ENCODE peak calls at places on chromosomes 6 and 20, in five cellular contexts. P, U, M, K and I are unnamed samples.

GRCh38 chr6:18545726-18546125 is 158.6 kb downstream of the RNF144B start:
- DNase-seq in P (no peak), U (no peak), M (no peak), K (no peak), I (no peak)

GRCh38 chr20:45910670-45911485 is 1.1 kb downstream of the PLTP start:
- DNase-seq in P (peak), U (peak), M (peak), K (peak), I (peak)

GRCh38 chr6:154164397-154164796 is 125.4 kb downstream of the OPRM1 start:
- DNase-seq in P (no peak), U (peak), M (no peak), K (no peak), I (peak)

GRCh38 chr6:18280084-18280483 is 15.8 kb upstream of the DEK start:
- DNase-seq in P (no peak), U (no peak), M (no peak), K (no peak), I (no peak)

GRCh38 chr6:47034919-47035318 is 7.2 kb downstream of the ADGRF1 start:
- DNase-seq in P (no peak), U (peak), M (peak), K (no peak), I (no peak)

GRCh38 chr20:25050082-25050481 is 7.9 kb downstream of the ACSS1 start:
- DNase-seq in P (no peak), U (no peak), M (no peak), K (no peak), I (no peak)

GRCh38 chr6:108942556-108943492 is 94.6 kb downstream of the ARMC2 start:
- DNase-seq in P (no peak), U (no peak), M (no peak), K (no peak), I (no peak)

GRCh38 chr6:96015791-96016776 is at the start of gene FUT9:
- DNase-seq in P (no peak), U (no peak), M (peak), K (no peak), I (peak)

GRCh38 chr6:154690857-154691256 is 42.4 kb upstream of the SCAF8 start:
- DNase-seq in P (no peak), U (no peak), M (no peak), K (no peak), I (no peak)

GRCh38 chr6:145887969-145888368 is 73.4 kb upstream of the FBXO30 start:
- DNase-seq in P (no peak), U (no peak), M (peak), K (peak), I (peak)

GRCh38 chr6:170238741-170239565 is 51.9 kb downstream of the DLL1 start:
- DNase-seq in P (no peak), U (no peak), M (no peak), K (no peak), I (peak)

GRCh38 chr20:16528078-16528477 is 45.2 kb downstream of the KIF16B start:
- DNase-seq in P (no peak), U (peak), M (no peak), K (no peak), I (no peak)

GRCh38 chr20:34581341-34582189 is 23.0 kb downstream of the MAP1LC3A start:
- DNase-seq in P (peak), U (no peak), M (no peak), K (no peak), I (no peak)

GRCh38 chr6:110389689-110390382 is 25.5 kb downstream of the DDO start:
- DNase-seq in P (no peak), U (no peak), M (no peak), K (no peak), I (no peak)

GRCh38 chr6:61809004-61809595 is 476.9 kb downstream of the KHDRBS2 start:
- DNase-seq in P (no peak), U (no peak), M (peak), K (peak), I (no peak)

DNA sequence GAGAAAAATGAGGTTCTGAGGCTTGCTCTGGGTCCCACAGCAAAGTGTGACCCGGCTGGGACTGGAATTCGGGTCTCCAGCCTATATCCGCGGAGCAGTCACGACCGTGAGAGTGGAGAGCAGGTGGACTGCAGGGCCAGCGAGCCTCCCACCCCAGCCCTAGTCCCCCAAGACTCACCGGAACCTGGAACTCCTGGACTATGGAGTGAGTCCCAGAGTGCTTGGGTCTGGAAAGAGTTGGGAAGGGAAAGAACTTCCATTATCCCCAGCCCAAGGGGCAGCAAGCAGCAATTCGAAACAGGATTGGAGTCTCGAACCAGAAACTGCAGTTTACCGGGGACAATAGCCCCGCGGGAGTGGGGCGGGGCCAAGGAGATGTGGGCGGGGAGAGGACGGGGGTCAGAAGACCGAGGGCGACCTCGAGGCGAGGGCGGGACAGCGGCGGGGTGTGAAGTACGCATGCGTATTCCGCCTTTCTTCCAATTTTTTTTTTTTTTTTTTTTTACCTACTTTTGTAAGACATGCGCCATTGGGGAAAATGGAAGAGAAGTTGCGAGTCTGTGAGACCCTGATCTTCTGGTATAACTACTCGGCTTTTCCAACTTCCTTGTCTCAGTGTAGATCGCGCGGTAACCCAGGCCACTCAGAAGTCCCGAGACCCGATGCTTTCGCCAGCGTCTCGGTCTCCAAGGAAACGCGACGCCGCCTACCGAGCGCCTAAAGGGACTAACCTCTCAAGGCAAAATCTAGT is at the start of gene C20orf96:
- DNase-seq in P (peak), U (peak), M (peak), K (peak), I (peak)
- TF ChIP-seq POLR2AphosphoS5 in P (peak), U (no peak), M (peak), K (no peak), I (no peak)

GRCh38 chr6:101393291-101394251 is at the start of gene GRIK2:
- DNase-seq in P (no peak), U (peak), M (peak), K (no peak), I (no peak)
- H3K4me3 ChIP-seq in P (no peak), U (peak), M (peak), K (peak), I (peak)

GRCh38 chr20:41005361-41005729 is 23.3 kb upstream of the TOP1 start:
- DNase-seq in P (no peak), U (peak), M (no peak), K (no peak), I (peak)
- TF ChIP-seq POLR2AphosphoS5 in P (no peak), U (peak), M (no peak), K (no peak), I (peak)

GRCh38 chr6:118660218-118660569 is 8.8 kb upstream of the CEP85L start:
- DNase-seq in P (no peak), U (no peak), M (no peak), K (no peak), I (no peak)

GRCh38 chr6:118665011-118665410 is 13.6 kb upstream of the CEP85L start:
- DNase-seq in P (no peak), U (no peak), M (no peak), K (no peak), I (no peak)

GRCh38 chr6:118667988-118668387 is 16.6 kb upstream of the CEP85L start:
- DNase-seq in P (no peak), U (no peak), M (no peak), K (no peak), I (no peak)

GRCh38 chr6:118668761-118669411 is 17.5 kb upstream of the CEP85L start:
- DNase-seq in P (no peak), U (no peak), M (no peak), K (no peak), I (no peak)

DNA sequence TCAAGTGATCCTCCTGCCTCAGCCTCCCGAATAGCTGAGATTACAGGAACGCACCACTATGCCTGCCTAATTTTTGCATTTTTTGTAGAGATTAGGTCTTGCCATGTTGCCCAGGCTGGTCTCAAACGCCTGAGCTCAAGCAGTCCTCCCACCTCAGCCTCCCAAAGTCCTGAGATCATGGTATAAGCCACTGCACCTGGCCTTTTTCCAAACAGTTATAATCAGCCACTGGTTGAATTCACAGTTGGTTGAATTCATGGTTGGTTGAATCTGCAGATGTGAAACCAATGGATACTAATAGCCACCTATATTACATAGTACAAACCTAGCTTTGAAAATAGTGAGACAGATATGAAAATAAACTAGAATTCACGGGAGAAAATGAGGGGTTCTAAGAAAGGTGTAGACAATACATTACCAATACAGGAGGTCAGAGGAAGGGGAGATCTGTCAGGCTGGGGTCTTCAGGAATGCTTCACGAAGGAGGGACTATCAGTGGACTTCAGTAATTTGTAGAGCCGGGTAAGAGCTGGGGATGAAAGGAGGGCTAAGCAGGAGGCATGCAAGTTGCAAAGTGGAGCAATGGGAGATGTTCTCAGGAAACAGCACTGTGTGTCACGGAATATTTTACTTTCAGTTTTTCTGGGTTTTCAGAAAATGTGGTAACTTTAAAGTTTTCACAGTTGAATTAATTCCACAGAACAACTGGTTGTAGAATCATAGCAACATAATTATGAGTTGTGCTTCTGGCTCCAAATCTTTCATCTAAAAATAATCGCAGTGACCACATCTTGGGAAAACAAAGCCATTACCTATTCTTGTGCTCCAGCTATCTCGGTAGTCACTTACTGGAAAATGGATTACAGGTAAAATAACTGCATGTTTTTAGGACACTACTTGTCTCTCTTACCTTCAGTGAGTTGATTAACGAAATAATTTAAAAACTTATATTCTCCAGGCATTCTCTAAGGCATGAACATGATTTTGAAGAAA is 12.9 kb upstream of the CEP85L start:
- DNase-seq in P (no peak), U (no peak), M (no peak), K (no peak), I (no peak)
- H3K4me3 ChIP-seq in P (peak), U (no peak), M (no peak), K (no peak), I (no peak)

GRCh38 chr6:26352315-26352714 is 12.7 kb upstream of the BTN3A2 start:
- DNase-seq in P (no peak), U (no peak), M (no peak), K (no peak), I (no peak)

GRCh38 chr6:26354162-26354561 is 10.8 kb upstream of the BTN3A2 start:
- DNase-seq in P (no peak), U (no peak), M (no peak), K (no peak), I (no peak)

GRCh38 chr6:26350858-26351543 is 14.0 kb upstream of the BTN3A2 start:
- DNase-seq in P (no peak), U (no peak), M (no peak), K (no peak), I (no peak)

GRCh38 chr6:26349964-26350857 is 14.8 kb upstream of the BTN3A2 start:
- DNase-seq in P (no peak), U (no peak), M (no peak), K (no peak), I (no peak)

DNA sequence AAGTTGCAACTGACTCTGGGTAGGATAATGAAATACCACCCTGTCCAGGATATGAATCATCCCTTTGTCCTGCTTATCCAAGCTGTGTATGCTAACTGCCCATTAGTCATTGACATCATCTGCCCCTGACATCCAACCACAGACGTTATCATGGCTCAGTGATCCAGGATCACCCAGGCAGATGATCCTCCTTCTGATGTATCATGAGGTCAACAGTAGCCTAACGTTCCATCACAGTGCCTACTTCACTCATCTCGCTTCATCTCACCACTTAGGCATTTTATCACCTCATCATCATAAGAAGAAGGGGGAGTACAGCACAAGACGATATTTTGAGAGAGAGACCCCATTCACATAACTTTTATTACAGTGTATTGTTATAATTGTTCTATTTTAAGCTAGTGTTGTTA is 13.4 kb upstream of the BTN3A2 start:
- DNase-seq in P (no peak), U (no peak), M (no peak), K (no peak), I (no peak)
- TF ChIP-seq POLR2AphosphoS5 in P (no peak), U (no peak), M (no peak), K (no peak), I (no peak)

GRCh38 chr6:27810768-27811298 is 101.4 kb downstream of the OR2B2 start:
- DNase-seq in P (no peak), U (no peak), M (peak), K (no peak), I (no peak)

GRCh38 chr6:27809939-27810767 is 102.0 kb downstream of the OR2B2 start:
- DNase-seq in P (peak), U (peak), M (peak), K (peak), I (peak)

GRCh38 chr6:27812805-27813626 is 99.2 kb downstream of the OR2B2 start:
- DNase-seq in P (no peak), U (no peak), M (peak), K (no peak), I (no peak)

GRCh38 chr6:27812078-27812804 is 100.0 kb downstream of the OR2B2 start:
- DNase-seq in P (no peak), U (no peak), M (no peak), K (no peak), I (no peak)

DNA sequence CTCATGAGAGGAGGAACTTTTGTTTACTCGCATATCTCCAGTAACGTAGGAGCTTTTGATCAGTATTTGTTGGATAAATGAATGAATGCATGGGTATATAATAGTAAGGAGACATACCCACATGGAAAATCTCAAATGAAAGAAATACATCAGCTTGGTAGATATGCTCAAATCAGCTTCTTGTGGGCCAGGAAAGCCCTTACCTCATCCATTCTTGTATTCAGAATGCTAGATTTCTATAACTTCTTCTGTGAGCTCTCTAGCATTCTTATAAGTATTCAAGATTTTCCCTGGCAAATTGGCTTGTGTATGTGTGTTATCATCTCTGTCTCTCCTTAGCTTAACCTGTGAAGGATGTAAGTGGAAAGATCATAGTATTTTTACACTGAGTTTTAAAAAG is 100.8 kb downstream of the OR2B2 start:
- DNase-seq in P (no peak), U (no peak), M (no peak), K (no peak), I (no peak)
- H3K4me3 ChIP-seq in P (peak), U (no peak), M (peak), K (peak), I (no peak)

GRCh38 chr6:106476326-106477105 is 116.0 kb downstream of the CRYBG1 start:
- DNase-seq in P (no peak), U (no peak), M (no peak), K (no peak), I (no peak)

GRCh38 chr6:106475280-106475679 is 114.8 kb downstream of the CRYBG1 start:
- DNase-seq in P (no peak), U (no peak), M (no peak), K (no peak), I (no peak)

GRCh38 chr6:106473807-106474206 is 113.3 kb downstream of the CRYBG1 start:
- DNase-seq in P (no peak), U (no peak), M (no peak), K (no peak), I (no peak)

GRCh38 chr6:106477158-106477557 is 116.6 kb downstream of the CRYBG1 start:
- DNase-seq in P (no peak), U (no peak), M (no peak), K (no peak), I (no peak)

GRCh38 chr6:106474476-106474875 is 114.0 kb downstream of the CRYBG1 start:
- DNase-seq in P (no peak), U (no peak), M (no peak), K (no peak), I (no peak)
- TF ChIP-seq POLR2AphosphoS5 in P (no peak), U (no peak), M (no peak), K (no peak), I (no peak)

GRCh38 chr6:53300656-53301551 is 47.8 kb downstream of the ELOVL5 start:
- DNase-seq in P (no peak), U (peak), M (no peak), K (peak), I (no peak)

GRCh38 chr6:53299331-53299835 is 49.4 kb downstream of the ELOVL5 start:
- DNase-seq in P (no peak), U (no peak), M (no peak), K (no peak), I (no peak)

GRCh38 chr6:53306819-53307347 is 41.9 kb downstream of the ELOVL5 start:
- DNase-seq in P (peak), U (no peak), M (no peak), K (no peak), I (no peak)

GRCh38 chr6:53301801-53302537 is 46.8 kb downstream of the ELOVL5 start:
- DNase-seq in P (no peak), U (no peak), M (no peak), K (no peak), I (no peak)

DNA sequence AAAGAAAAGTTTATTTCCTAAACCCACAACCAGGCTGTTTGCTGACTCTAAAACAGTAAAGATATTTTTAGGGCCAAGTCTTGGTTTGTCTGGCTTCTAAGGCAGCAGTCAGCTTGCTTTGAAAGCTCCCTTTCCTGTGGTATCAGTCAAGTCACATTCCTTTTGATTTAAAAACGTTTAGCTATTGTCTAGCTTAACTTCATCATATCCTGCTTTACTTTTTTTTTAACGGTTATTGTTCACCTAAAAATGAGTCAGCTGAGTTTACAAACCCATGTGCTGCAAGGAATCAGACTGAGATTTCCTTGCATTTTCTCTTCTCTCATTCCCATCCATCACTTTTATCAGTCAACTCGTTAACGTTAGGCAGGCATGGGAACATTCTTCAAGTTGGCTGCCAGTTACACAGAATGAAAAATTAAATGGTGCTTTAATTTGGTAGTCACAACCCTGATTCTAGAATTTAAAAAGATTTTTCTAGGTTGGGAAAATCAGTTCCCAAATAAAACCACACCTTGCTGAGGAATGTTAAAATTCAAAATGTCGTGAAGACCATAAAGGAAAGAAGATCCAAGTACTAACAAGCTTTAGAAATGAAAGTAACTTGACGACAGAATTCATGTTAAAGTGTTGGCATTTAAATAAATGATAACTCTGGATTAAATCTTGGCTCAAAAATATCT is 45.9 kb downstream of the ELOVL5 start:
- DNase-seq in P (no peak), U (no peak), M (peak), K (no peak), I (no peak)
- H3K4me3 ChIP-seq in P (no peak), U (no peak), M (no peak), K (no peak), I (peak)

DNA sequence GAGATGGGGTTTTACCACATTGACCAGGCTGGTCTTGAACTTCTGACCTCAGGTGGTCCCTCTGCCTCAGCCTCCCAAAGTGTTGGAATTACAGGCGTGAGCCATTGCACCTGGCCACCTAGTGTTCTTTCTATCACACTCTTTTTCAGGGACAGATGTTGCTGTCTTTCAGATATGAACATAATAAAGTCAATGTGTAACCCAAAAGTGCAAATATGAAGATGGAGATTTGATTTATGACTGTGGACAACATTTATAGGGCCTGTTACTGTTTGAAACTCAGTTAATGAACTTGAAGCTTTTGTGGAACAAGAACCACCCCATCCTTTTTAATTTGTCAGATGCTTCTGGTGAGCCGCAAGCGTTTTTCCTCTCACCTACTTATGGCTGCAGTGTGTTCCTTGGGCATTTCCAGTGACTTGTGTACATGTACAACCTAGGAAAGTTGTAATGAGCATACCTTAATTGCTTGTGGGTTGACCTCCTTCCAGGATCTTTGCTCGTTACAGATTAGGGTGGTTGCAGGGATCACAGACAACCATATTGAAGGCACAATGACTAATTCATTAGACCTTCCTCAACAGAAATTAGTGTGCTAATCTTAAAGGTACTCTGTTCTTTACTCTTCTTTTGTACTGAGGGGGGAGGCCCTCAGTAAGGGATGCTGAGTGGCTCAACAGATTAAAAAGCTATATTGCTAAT is 6.8 kb downstream of the TBPL1 start:
- DNase-seq in P (no peak), U (no peak), M (no peak), K (no peak), I (no peak)
- TF ChIP-seq POLR2AphosphoS5 in P (no peak), U (no peak), M (no peak), K (no peak), I (no peak)